ENCODE peak calls at places on chromosomes 2 and 18, in six cellular contexts. Y, U, K, I, Q and T are unnamed samples.
A peak's percentile ranks its signal among the peaks of the same experiment; 100 is the strongest.

GRCh38 chr18:10078053-10078452 is 164.2 kb downstream of the VAPA start:
- DNase-seq in K (no peak), Y (no peak), Q (no peak), I (no peak), U (no peak), T (no peak)

GRCh38 chr2:88671786-88672427 is 19.6 kb upstream of the RPIA start:
- DNase-seq in I (peak; percentile 19), Q (no peak), Y (peak; percentile 47), U (no peak), K (peak; percentile 85), T (no peak)

GRCh38 chr18:57649536-57650495 is 28.2 kb upstream of the NARS1 start:
- DNase-seq in Q (no peak), Y (peak; percentile 69), I (no peak), K (peak; percentile 95), U (no peak), T (no peak)

GRCh38 chr2:10868465-10869314 is 43.0 kb upstream of the KCNF1 start:
- DNase-seq in I (no peak), Q (peak; percentile 59), U (peak; percentile 79), Y (peak; percentile 73), K (peak; percentile 78), T (peak; percentile 67)

GRCh38 chr2:176986579-176986978 is 226.0 kb upstream of the HNRNPA3 start:
- DNase-seq in Y (no peak), Q (no peak), U (no peak), K (peak; percentile 19), I (no peak), T (no peak)

GRCh38 chr18:60146220-60146960 is 226.2 kb downstream of the MC4R start:
- DNase-seq in I (no peak), Y (peak; percentile 29), K (no peak), U (no peak), Q (no peak), T (no peak)

GRCh38 chr2:226733189-226733858 is 66.3 kb downstream of the IRS1 start:
- DNase-seq in K (no peak), Q (no peak), U (no peak), Y (no peak), I (peak; percentile 40), T (no peak)

GRCh38 chr2:241555711-241556110 is 2.8 kb upstream of the BOK start:
- DNase-seq in U (no peak), Q (no peak), K (peak; percentile 58), Y (no peak), I (no peak), T (no peak)

GRCh38 chr18:5895300-5895885 is at the start of gene TMEM200C:
- DNase-seq in K (peak; percentile 37), U (no peak), Q (peak; percentile 18), I (no peak), Y (peak; percentile 49), T (peak; percentile 30)

GRCh38 chr18:76565238-76566173 is 70.5 kb upstream of the ZNF516 start:
- DNase-seq in I (peak; percentile 65), K (peak; percentile 70), U (peak; percentile 79), Y (peak; percentile 95), Q (peak; percentile 67), T (peak; percentile 78)

GRCh38 chr2:107542314-107542740 is 284.4 kb upstream of the RGPD4 start:
- DNase-seq in I (no peak), Y (peak; percentile 1), U (no peak), K (no peak), Q (no peak), T (no peak)

GRCh38 chr2:224069172-224069571 is 30.1 kb upstream of the SERPINE2 start:
- DNase-seq in K (no peak), I (no peak), Q (peak; percentile 45), Y (peak; percentile 52), U (peak; percentile 54), T (peak; percentile 51)

GRCh38 chr2:143261986-143262784 is 133.0 kb downstream of the ARHGAP15 start:
- DNase-seq in I (no peak), K (no peak), Q (peak; percentile 13), Y (peak; percentile 4), U (no peak), T (no peak)

GRCh38 chr2:143259368-143259958 is 130.2 kb downstream of the ARHGAP15 start:
- DNase-seq in I (peak; percentile 59), U (peak; percentile 38), Q (peak; percentile 29), Y (peak; percentile 56), K (peak; percentile 81), T (peak; percentile 49)

GRCh38 chr2:143255899-143256298 is 126.7 kb downstream of the ARHGAP15 start:
- DNase-seq in I (no peak), Q (no peak), Y (no peak), U (no peak), K (no peak), T (no peak)

GRCh38 chr2:143254108-143254507 is 124.9 kb downstream of the ARHGAP15 start:
- DNase-seq in Q (no peak), U (no peak), Y (no peak), K (no peak), I (no peak), T (no peak)

DNA sequence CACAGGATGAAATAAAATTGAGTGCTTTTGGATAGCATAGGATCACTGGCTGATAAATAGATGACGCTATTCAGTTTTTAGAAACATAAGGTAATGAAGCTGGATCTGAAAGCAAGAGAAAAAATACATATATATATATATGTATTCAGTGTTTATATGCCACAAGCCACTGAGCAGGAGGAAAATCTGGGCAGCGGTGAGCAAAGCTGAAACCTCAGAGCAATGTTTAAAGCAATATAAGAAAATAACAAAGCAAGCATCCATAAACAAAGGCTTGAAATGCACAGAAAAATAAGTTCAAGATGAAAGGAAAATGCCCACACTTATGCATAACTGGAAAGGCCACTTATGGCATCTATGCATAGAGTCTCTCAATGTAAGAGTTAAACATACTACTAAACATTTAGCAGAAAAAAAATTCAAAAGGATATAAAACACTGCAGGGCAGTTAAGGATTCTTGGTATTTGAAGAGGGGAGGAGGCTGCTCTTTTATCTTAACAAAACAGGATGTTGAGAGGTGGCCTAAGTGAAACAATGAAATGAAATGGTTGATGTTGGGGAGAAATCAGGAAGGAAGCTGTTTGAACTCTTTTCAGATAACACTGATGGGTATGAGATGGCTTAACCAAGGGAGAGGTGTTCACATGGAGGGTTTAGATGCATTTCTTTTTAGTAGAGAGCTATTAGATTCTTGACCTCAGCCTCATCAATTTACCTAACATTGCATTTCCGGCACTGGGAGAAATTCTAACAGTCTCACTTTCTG is 129.1 kb downstream of the ARHGAP15 start:
- DNase-seq in U (no peak), Q (no peak), Y (no peak), I (no peak), K (no peak), T (no peak)
- H3K4me1 ChIP-seq in U (no peaks in the 10 kb centered on the region), Q (no peaks in the 10 kb centered on the region), Y (no peaks in the 10 kb centered on the region), I (no peaks in the 10 kb centered on the region), K (no peaks in the 10 kb centered on the region), T (no peaks in the 10 kb centered on the region)

GRCh38 chr18:27750014-27750413 is 426.9 kb downstream of the CDH2 start:
- DNase-seq in U (no peak), K (peak; percentile 77), Q (no peak), Y (peak; percentile 88), I (peak; percentile 31), T (no peak)
- H3K4me3 ChIP-seq in U (no peak overlapping the region), K (no peak overlapping the region), Q (no peak overlapping the region), Y (no peak overlapping the region), I (no peak overlapping the region), T (no peak overlapping the region)

GRCh38 chr2:218046234-218046633 is 22.8 kb upstream of the RUFY4 start:
- DNase-seq in Q (no peak), I (no peak), K (no peak), U (no peak), Y (no peak), T (no peak)

GRCh38 chr2:218039171-218039570 is 29.9 kb upstream of the RUFY4 start:
- DNase-seq in K (peak; percentile 73), Y (peak; percentile 90), I (no peak), U (no peak), Q (no peak), T (no peak)

GRCh38 chr2:218043701-218044109 is 25.3 kb upstream of the RUFY4 start:
- DNase-seq in Q (no peak), U (no peak), I (no peak), Y (no peak), K (no peak), T (no peak)

GRCh38 chr2:218040883-218041282 is 28.2 kb upstream of the RUFY4 start:
- DNase-seq in I (no peak), Y (no peak), K (no peak), Q (no peak), U (no peak), T (no peak)

GRCh38 chr2:218041302-218042165 is 27.5 kb upstream of the RUFY4 start:
- DNase-seq in U (no peak), Q (no peak), K (no peak), Y (peak; percentile 19), I (no peak), T (no peak)
- H3K4me1 ChIP-seq in U (no peaks in the 10 kb centered on the region), Q (no peaks in the 10 kb centered on the region), K (no peaks in the 10 kb centered on the region), Y (no peaks in the 10 kb centered on the region), I (no peaks in the 10 kb centered on the region), T (no peaks in the 10 kb centered on the region)

DNA sequence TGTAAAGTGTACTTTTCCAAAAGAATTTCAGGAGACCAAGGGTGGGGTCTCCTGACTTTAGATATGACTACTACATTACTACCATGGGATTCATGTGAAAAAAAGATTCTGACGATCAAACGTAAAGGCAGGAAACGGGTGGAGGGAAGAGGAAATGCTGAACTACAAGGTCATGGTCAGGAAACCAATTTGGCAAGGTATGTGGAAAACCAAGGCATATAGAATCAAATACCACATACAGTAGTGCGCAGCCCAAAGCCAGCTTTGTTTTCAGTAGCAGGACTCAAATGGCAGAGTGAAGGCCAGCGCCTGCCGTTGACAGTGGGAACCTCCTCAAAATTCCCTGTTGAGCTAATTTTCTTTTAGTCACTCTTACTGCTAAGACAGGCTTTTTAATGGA is 57.5 kb upstream of the SERTAD2 start:
- DNase-seq in I (no peak), U (no peak), K (no peak), Q (no peak), Y (no peak), T (no peak)
- H3K4me3 ChIP-seq in I (no peak overlapping the region), U (no peak overlapping the region), K (no peak overlapping the region), Q (no peak overlapping the region), Y (no peak overlapping the region), T (no peak overlapping the region)

DNA sequence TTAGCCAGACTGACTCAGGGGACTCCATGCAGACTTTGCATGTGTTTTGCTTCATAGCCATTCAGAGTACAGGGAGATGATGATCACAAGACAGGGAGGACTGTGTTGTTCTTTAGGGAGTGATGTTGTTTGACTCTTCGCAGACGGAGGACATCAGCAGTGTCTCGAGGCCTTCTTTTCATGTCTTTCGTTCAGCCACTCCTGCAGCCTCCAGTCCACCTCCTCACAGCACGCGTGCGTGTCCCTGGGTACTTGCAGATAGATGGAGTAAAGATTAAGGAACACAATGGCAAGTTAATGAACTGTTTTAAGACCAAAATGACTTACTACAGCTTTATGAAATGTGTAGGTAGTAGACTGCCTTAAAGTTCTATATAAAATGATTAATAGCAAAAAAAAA is 114.7 kb downstream of the MAP4K4 start:
- DNase-seq in Y (no peak), U (no peak), I (no peak), K (no peak), Q (no peak), T (no peak)
- H3K4me1 ChIP-seq in Y (peaks cover 8% of the 10 kb centered on the region), U (peaks cover 27% of the 10 kb centered on the region), I (peaks cover 4% of the 10 kb centered on the region), K (peaks cover 2% of the 10 kb centered on the region), Q (peaks cover 90% of the 10 kb centered on the region), T (peaks cover 75% of the 10 kb centered on the region)

GRCh38 chr2:101823347-101823791 is 125.9 kb downstream of the MAP4K4 start:
- DNase-seq in U (no peak), I (peak; percentile 67), K (peak; percentile 67), Q (no peak), Y (peak; percentile 81), T (no peak)
- H3K4me3 ChIP-seq in U (no peak overlapping the region), I (no peak overlapping the region), K (no peak overlapping the region), Q (no peak overlapping the region), Y (no peak overlapping the region), T (no peak overlapping the region)